ENCODE peak calls at places on chromosomes 1 and 21, in eight cellular contexts. One of them, this sample, is unnamed.

GRCh38 chr1:209667701-209668100 is 7.5 kb upstream of the G0S2 start:
- DNase-seq in tibial artery: no peak
- DNase-seq in lung: no peak
- DNase-seq in stomach: no peak
- DNase-seq in OCI-LY7: no peak
- DNase-seq in astrocyte of the spinal cord: no peak
- DNase-seq in HCT116: no peak
- DNase-seq in HFF-Myc: no peak
- DNase-seq in this sample: no peak

GRCh38 chr1:68331117-68331865 is 99.0 kb upstream of the WLS start:
- DNase-seq in tibial artery: no peak
- DNase-seq in lung: no peak
- DNase-seq in stomach: no peak
- DNase-seq in OCI-LY7: no peak
- DNase-seq in astrocyte of the spinal cord: peak
- DNase-seq in HCT116: peak
- DNase-seq in HFF-Myc: peak
- DNase-seq in this sample: peak

GRCh38 chr1:87120779-87121178 is 206.3 kb downstream of the HS2ST1 start:
- DNase-seq in tibial artery: no peak
- DNase-seq in lung: no peak
- DNase-seq in stomach: no peak
- DNase-seq in OCI-LY7: peak
- DNase-seq in astrocyte of the spinal cord: no peak
- DNase-seq in HCT116: no peak
- DNase-seq in HFF-Myc: no peak
- DNase-seq in this sample: no peak

GRCh38 chr1:112937495-112937894 is 18.5 kb downstream of the SLC16A1 start:
- DNase-seq in tibial artery: no peak
- DNase-seq in lung: no peak
- DNase-seq in stomach: no peak
- DNase-seq in OCI-LY7: no peak
- DNase-seq in astrocyte of the spinal cord: no peak
- DNase-seq in HCT116: no peak
- DNase-seq in HFF-Myc: no peak
- DNase-seq in this sample: no peak

GRCh38 chr1:39076799-39077148 is 50.6 kb downstream of the NDUFS5 start:
- DNase-seq in tibial artery: no peak
- DNase-seq in lung: no peak
- DNase-seq in stomach: no peak
- DNase-seq in OCI-LY7: no peak
- DNase-seq in astrocyte of the spinal cord: no peak
- DNase-seq in HCT116: no peak
- DNase-seq in HFF-Myc: no peak
- DNase-seq in this sample: no peak

GRCh38 chr1:231818342-231818741 is 191.8 kb downstream of the DISC1 start:
- DNase-seq in tibial artery: no peak
- DNase-seq in lung: no peak
- DNase-seq in stomach: no peak
- DNase-seq in OCI-LY7: no peak
- DNase-seq in astrocyte of the spinal cord: no peak
- DNase-seq in HCT116: no peak
- DNase-seq in HFF-Myc: no peak
- DNase-seq in this sample: no peak

GRCh38 chr1:76465030-76465429 is 390.5 kb downstream of the ST6GALNAC3 start:
- DNase-seq in tibial artery: no peak
- DNase-seq in lung: no peak
- DNase-seq in stomach: no peak
- DNase-seq in OCI-LY7: no peak
- DNase-seq in astrocyte of the spinal cord: no peak
- DNase-seq in HCT116: no peak
- DNase-seq in HFF-Myc: no peak
- DNase-seq in this sample: no peak

GRCh38 chr1:228867093-228867950 is 132.0 kb downstream of the RHOU start:
- DNase-seq in tibial artery: no peak
- DNase-seq in lung: no peak
- DNase-seq in stomach: peak
- DNase-seq in OCI-LY7: no peak
- DNase-seq in astrocyte of the spinal cord: peak
- DNase-seq in HCT116: no peak
- DNase-seq in HFF-Myc: no peak
- DNase-seq in this sample: no peak

GRCh38 chr1:227065311-227065710 is 125.2 kb downstream of the COQ8A start:
- DNase-seq in tibial artery: no peak
- DNase-seq in lung: no peak
- DNase-seq in stomach: no peak
- DNase-seq in OCI-LY7: no peak
- DNase-seq in astrocyte of the spinal cord: no peak
- DNase-seq in HCT116: no peak
- DNase-seq in HFF-Myc: no peak
- DNase-seq in this sample: no peak

GRCh38 chr1:62981434-62981833 is 197.5 kb downstream of the ATG4C start:
- DNase-seq in tibial artery: no peak
- DNase-seq in lung: no peak
- DNase-seq in stomach: no peak
- DNase-seq in OCI-LY7: no peak
- DNase-seq in astrocyte of the spinal cord: no peak
- DNase-seq in HCT116: no peak
- DNase-seq in HFF-Myc: no peak
- DNase-seq in this sample: no peak

GRCh38 chr21:45318556-45319341 is 31.1 kb upstream of the POFUT2 start:
- DNase-seq in tibial artery: peak
- DNase-seq in lung: no peak
- DNase-seq in stomach: peak
- DNase-seq in OCI-LY7: no peak
- DNase-seq in astrocyte of the spinal cord: no peak
- DNase-seq in HCT116: peak
- DNase-seq in HFF-Myc: no peak
- DNase-seq in this sample: no peak

DNA sequence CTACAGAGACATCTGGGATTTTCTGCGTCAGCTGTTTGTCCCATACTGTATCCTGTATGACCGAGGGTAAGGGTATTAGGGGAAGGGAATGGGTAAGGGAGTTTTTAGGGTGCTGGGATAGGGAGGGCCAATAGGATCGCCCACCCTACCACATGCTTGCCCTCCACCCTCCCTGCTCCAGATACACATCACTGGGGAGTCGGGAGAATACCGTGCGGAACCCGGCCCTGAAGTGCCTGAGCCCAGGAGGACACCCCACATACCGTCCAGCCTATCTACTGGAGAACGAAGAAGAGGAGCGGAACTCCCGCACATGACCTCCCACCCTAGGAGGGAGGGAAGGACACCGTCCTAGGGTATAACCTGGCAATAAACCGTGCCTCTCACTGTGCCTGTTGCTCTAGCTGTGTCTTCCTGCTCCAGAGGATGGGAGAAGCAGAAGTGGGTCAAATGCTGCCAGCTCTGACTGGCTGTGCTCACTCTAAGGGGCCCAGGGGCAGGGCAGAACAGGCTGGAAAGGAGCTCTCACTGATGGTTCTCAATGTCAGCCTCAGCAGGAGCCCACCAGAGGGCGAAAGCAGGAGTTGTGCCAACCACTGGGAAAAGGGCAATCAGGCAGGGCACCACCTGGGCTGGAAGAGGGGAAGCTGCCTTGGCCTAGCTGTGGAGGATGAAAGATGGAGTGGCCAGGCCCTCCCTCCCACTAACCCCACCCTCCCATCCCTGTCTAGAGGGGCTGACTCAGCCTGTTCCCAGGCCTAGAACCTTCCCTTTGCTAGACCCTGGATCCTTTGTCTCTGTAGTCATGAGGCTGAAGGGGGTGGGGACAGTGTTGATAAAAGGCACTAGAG is 440 bp upstream of the LENEP start:
- DNase-seq in tibial artery: peak
- DNase-seq in lung: no peak
- DNase-seq in stomach: no peak
- DNase-seq in OCI-LY7: no peak
- DNase-seq in astrocyte of the spinal cord: peak
- DNase-seq in HCT116: no peak
- DNase-seq in HFF-Myc: no peak
- DNase-seq in this sample: no peak
- TF ChIP-seq CTCF in tibial artery: no peak
- TF ChIP-seq CTCF in lung: no peak
- TF ChIP-seq CTCF in stomach: no peak
- TF ChIP-seq CTCF in OCI-LY7: peak
- TF ChIP-seq CTCF in astrocyte of the spinal cord: peak
- TF ChIP-seq CTCF in HCT116: peak
- TF ChIP-seq CTCF in HFF-Myc: peak
- TF ChIP-seq CTCF in this sample: peak

DNA sequence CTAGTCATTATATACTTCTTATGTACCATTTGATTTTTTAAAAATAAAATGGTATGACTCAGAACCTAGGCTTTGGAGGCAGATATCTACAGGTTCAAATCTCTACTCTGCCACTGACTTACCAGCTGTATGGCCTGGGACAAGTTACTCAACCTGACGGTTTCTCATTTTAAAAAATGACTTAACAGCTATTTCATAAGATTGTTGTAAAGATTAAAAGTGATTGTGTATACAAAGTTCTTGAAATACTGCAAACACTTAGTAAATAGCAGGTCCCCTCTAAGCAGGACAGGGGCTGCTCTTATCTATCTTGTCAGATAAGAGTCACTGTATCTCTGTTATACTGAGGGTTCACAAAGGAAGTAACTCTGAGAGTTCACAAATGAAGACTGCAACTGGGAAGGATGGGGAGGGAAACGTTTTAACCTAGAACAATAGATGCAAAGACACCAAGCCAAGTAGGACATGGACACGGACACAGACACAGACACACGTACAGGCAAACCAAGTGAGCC is 2.6 kb downstream of the BCAR3 start:
- DNase-seq in tibial artery: no peak
- DNase-seq in lung: no peak
- DNase-seq in stomach: no peak
- DNase-seq in OCI-LY7: no peak
- DNase-seq in astrocyte of the spinal cord: no peak
- DNase-seq in HCT116: no peak
- DNase-seq in HFF-Myc: no peak
- DNase-seq in this sample: no peak
- H3K4me3 ChIP-seq in tibial artery: no peak
- H3K4me3 ChIP-seq in lung: no peak
- H3K4me3 ChIP-seq in stomach: no peak
- H3K4me3 ChIP-seq in OCI-LY7: peak
- H3K4me3 ChIP-seq in astrocyte of the spinal cord: peak
- H3K4me3 ChIP-seq in HCT116: no peak
- H3K4me3 ChIP-seq in HFF-Myc: no peak
- H3K4me3 ChIP-seq in this sample: peak

DNA sequence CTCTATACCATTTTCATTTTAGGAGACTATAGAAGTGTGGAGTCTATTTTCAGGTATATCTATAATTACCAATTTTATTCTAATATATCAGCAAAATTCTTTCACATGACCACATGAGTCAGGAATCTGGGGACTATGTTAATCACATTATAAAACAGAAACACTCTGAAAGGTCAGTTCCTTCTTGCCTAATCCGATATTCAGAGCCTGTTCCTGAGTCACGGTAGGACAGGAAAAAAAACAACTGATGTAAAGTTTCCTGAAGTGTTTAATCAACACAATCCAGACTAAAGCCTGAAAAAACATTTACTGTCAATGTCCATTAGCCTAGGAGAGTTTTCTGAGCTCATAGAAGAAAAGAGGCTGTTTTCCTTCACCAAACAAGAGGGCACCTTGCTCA is 1902.3 kb downstream of the NCAM2 start:
- DNase-seq in tibial artery: no peak
- DNase-seq in lung: no peak
- DNase-seq in stomach: no peak
- DNase-seq in OCI-LY7: no peak
- DNase-seq in astrocyte of the spinal cord: peak
- DNase-seq in HCT116: no peak
- DNase-seq in HFF-Myc: no peak
- DNase-seq in this sample: no peak
- TF ChIP-seq CTCF in tibial artery: no peak
- TF ChIP-seq CTCF in lung: no peak
- TF ChIP-seq CTCF in stomach: no peak
- TF ChIP-seq CTCF in OCI-LY7: no peak
- TF ChIP-seq CTCF in astrocyte of the spinal cord: no peak
- TF ChIP-seq CTCF in HCT116: no peak
- TF ChIP-seq CTCF in HFF-Myc: no peak
- TF ChIP-seq CTCF in this sample: no peak

GRCh38 chr1:245128381-245128780 is 26.4 kb upstream of the KIF26B start:
- DNase-seq in tibial artery: no peak
- DNase-seq in lung: no peak
- DNase-seq in stomach: no peak
- DNase-seq in OCI-LY7: no peak
- DNase-seq in astrocyte of the spinal cord: no peak
- DNase-seq in HCT116: no peak
- DNase-seq in HFF-Myc: no peak
- DNase-seq in this sample: no peak
- H3K4me3 ChIP-seq in tibial artery: no peak
- H3K4me3 ChIP-seq in lung: no peak
- H3K4me3 ChIP-seq in stomach: no peak
- H3K4me3 ChIP-seq in OCI-LY7: no peak
- H3K4me3 ChIP-seq in astrocyte of the spinal cord: no peak
- H3K4me3 ChIP-seq in HCT116: no peak
- H3K4me3 ChIP-seq in HFF-Myc: no peak
- H3K4me3 ChIP-seq in this sample: no peak

GRCh38 chr1:155974208-155975165 is 3.9 kb downstream of the ARHGEF2 start:
- DNase-seq in tibial artery: no peak
- DNase-seq in lung: no peak
- DNase-seq in stomach: no peak
- DNase-seq in OCI-LY7: no peak
- DNase-seq in astrocyte of the spinal cord: no peak
- DNase-seq in HCT116: no peak
- DNase-seq in HFF-Myc: no peak
- DNase-seq in this sample: no peak
- TF ChIP-seq CTCF in tibial artery: no peak
- TF ChIP-seq CTCF in lung: no peak
- TF ChIP-seq CTCF in stomach: no peak
- TF ChIP-seq CTCF in OCI-LY7: no peak
- TF ChIP-seq CTCF in astrocyte of the spinal cord: no peak
- TF ChIP-seq CTCF in HCT116: no peak
- TF ChIP-seq CTCF in HFF-Myc: no peak
- TF ChIP-seq CTCF in this sample: no peak

GRCh38 chr1:17128361-17128760 is 9.1 kb upstream of the PADI2 start:
- DNase-seq in tibial artery: no peak
- DNase-seq in lung: no peak
- DNase-seq in stomach: no peak
- DNase-seq in OCI-LY7: peak
- DNase-seq in astrocyte of the spinal cord: peak
- DNase-seq in HCT116: peak
- DNase-seq in HFF-Myc: peak
- DNase-seq in this sample: peak
- H3K4me3 ChIP-seq in tibial artery: no peak
- H3K4me3 ChIP-seq in lung: no peak
- H3K4me3 ChIP-seq in stomach: no peak
- H3K4me3 ChIP-seq in OCI-LY7: no peak
- H3K4me3 ChIP-seq in astrocyte of the spinal cord: no peak
- H3K4me3 ChIP-seq in HCT116: peak
- H3K4me3 ChIP-seq in HFF-Myc: no peak
- H3K4me3 ChIP-seq in this sample: no peak

This sample was measured in AG04449.